ENCODE peak calls at places on chromosomes 7 and 10, in ten cellular contexts. One of them, this sample, is unnamed.

GRCh38 chr7:104908636-104909035 is 105.4 kb upstream of the KMT2E start:
- DNase-seq in EH: no peak
- DNase-seq in M059J: no peak
- DNase-seq in ELR: no peak
- DNase-seq in mesothelial cell of epicardium: no peak
- DNase-seq in ELF-1: no peak
- DNase-seq in anterior cingulate cortex: no peak
- DNase-seq in T-cell: no peak
- DNase-seq in stimulated activated CD4-positive, alpha-beta T cell treated with anti-CD3 and anti-CD28 coated beads, TNF-alpha, amount 100 ng/mL, for 24 hours: no peak
- DNase-seq in activated CD8-positive, alpha-beta memory T cell treated with anti-CD3 and anti-CD28 coated beads, Interleukin-2, amount 10 ng/mL, durations not matched to agents 7 days and 5 days: no peak
- DNase-seq in this sample: no peak

GRCh38 chr10:128463991-128464755 is 337.9 kb upstream of the MKI67 start:
- DNase-seq in EH: peak
- DNase-seq in M059J: peak
- DNase-seq in ELR: peak
- DNase-seq in mesothelial cell of epicardium: peak
- DNase-seq in ELF-1: no peak
- DNase-seq in anterior cingulate cortex: no peak
- DNase-seq in T-cell: no peak
- DNase-seq in stimulated activated CD4-positive, alpha-beta T cell treated with anti-CD3 and anti-CD28 coated beads, TNF-alpha, amount 100 ng/mL, for 24 hours: no peak
- DNase-seq in activated CD8-positive, alpha-beta memory T cell treated with anti-CD3 and anti-CD28 coated beads, Interleukin-2, amount 10 ng/mL, durations not matched to agents 7 days and 5 days: peak
- DNase-seq in this sample: peak

GRCh38 chr10:95793401-95794045 is 37.6 kb downstream of the ENTPD1 start:
- DNase-seq in EH: no peak
- DNase-seq in M059J: no peak
- DNase-seq in ELR: no peak
- DNase-seq in mesothelial cell of epicardium: no peak
- DNase-seq in ELF-1: no peak
- DNase-seq in anterior cingulate cortex: no peak
- DNase-seq in T-cell: no peak
- DNase-seq in stimulated activated CD4-positive, alpha-beta T cell treated with anti-CD3 and anti-CD28 coated beads, TNF-alpha, amount 100 ng/mL, for 24 hours: no peak
- DNase-seq in activated CD8-positive, alpha-beta memory T cell treated with anti-CD3 and anti-CD28 coated beads, Interleukin-2, amount 10 ng/mL, durations not matched to agents 7 days and 5 days: peak
- DNase-seq in this sample: no peak

GRCh38 chr7:93179173-93179572 is 31.0 kb upstream of the SAMD9L start:
- DNase-seq in EH: no peak
- DNase-seq in M059J: no peak
- DNase-seq in ELR: no peak
- DNase-seq in mesothelial cell of epicardium: no peak
- DNase-seq in ELF-1: no peak
- DNase-seq in anterior cingulate cortex: no peak
- DNase-seq in T-cell: no peak
- DNase-seq in stimulated activated CD4-positive, alpha-beta T cell treated with anti-CD3 and anti-CD28 coated beads, TNF-alpha, amount 100 ng/mL, for 24 hours: no peak
- DNase-seq in activated CD8-positive, alpha-beta memory T cell treated with anti-CD3 and anti-CD28 coated beads, Interleukin-2, amount 10 ng/mL, durations not matched to agents 7 days and 5 days: no peak
- DNase-seq in this sample: no peak

GRCh38 chr7:75688200-75689136 is 50.3 kb downstream of the HIP1 start:
- DNase-seq in EH: no peak
- DNase-seq in M059J: no peak
- DNase-seq in ELR: no peak
- DNase-seq in mesothelial cell of epicardium: no peak
- DNase-seq in ELF-1: no peak
- DNase-seq in anterior cingulate cortex: peak
- DNase-seq in T-cell: no peak
- DNase-seq in stimulated activated CD4-positive, alpha-beta T cell treated with anti-CD3 and anti-CD28 coated beads, TNF-alpha, amount 100 ng/mL, for 24 hours: no peak
- DNase-seq in activated CD8-positive, alpha-beta memory T cell treated with anti-CD3 and anti-CD28 coated beads, Interleukin-2, amount 10 ng/mL, durations not matched to agents 7 days and 5 days: no peak
- DNase-seq in this sample: no peak

GRCh38 chr10:131872837-131873375 is 27.9 kb upstream of the PPP2R2D start:
- DNase-seq in EH: no peak
- DNase-seq in M059J: no peak
- DNase-seq in ELR: no peak
- DNase-seq in mesothelial cell of epicardium: no peak
- DNase-seq in ELF-1: peak
- DNase-seq in anterior cingulate cortex: no peak
- DNase-seq in T-cell: no peak
- DNase-seq in stimulated activated CD4-positive, alpha-beta T cell treated with anti-CD3 and anti-CD28 coated beads, TNF-alpha, amount 100 ng/mL, for 24 hours: no peak
- DNase-seq in activated CD8-positive, alpha-beta memory T cell treated with anti-CD3 and anti-CD28 coated beads, Interleukin-2, amount 10 ng/mL, durations not matched to agents 7 days and 5 days: no peak
- DNase-seq in this sample: no peak

GRCh38 chr10:67076175-67076574 is 150.3 kb downstream of the LRRTM3 start:
- DNase-seq in EH: no peak
- DNase-seq in M059J: no peak
- DNase-seq in ELR: no peak
- DNase-seq in mesothelial cell of epicardium: no peak
- DNase-seq in ELF-1: no peak
- DNase-seq in anterior cingulate cortex: no peak
- DNase-seq in T-cell: no peak
- DNase-seq in stimulated activated CD4-positive, alpha-beta T cell treated with anti-CD3 and anti-CD28 coated beads, TNF-alpha, amount 100 ng/mL, for 24 hours: no peak
- DNase-seq in activated CD8-positive, alpha-beta memory T cell treated with anti-CD3 and anti-CD28 coated beads, Interleukin-2, amount 10 ng/mL, durations not matched to agents 7 days and 5 days: no peak
- DNase-seq in this sample: no peak

GRCh38 chr10:66187096-66187733 is 738.6 kb upstream of the LRRTM3 start:
- DNase-seq in EH: no peak
- DNase-seq in M059J: no peak
- DNase-seq in ELR: no peak
- DNase-seq in mesothelial cell of epicardium: no peak
- DNase-seq in ELF-1: no peak
- DNase-seq in anterior cingulate cortex: no peak
- DNase-seq in T-cell: no peak
- DNase-seq in stimulated activated CD4-positive, alpha-beta T cell treated with anti-CD3 and anti-CD28 coated beads, TNF-alpha, amount 100 ng/mL, for 24 hours: no peak
- DNase-seq in activated CD8-positive, alpha-beta memory T cell treated with anti-CD3 and anti-CD28 coated beads, Interleukin-2, amount 10 ng/mL, durations not matched to agents 7 days and 5 days: no peak
- DNase-seq in this sample: no peak

GRCh38 chr10:128036746-128037542 is 89.3 kb downstream of the MKI67 start:
- DNase-seq in EH: no peak
- DNase-seq in M059J: peak
- DNase-seq in ELR: peak
- DNase-seq in mesothelial cell of epicardium: no peak
- DNase-seq in ELF-1: no peak
- DNase-seq in anterior cingulate cortex: no peak
- DNase-seq in T-cell: no peak
- DNase-seq in stimulated activated CD4-positive, alpha-beta T cell treated with anti-CD3 and anti-CD28 coated beads, TNF-alpha, amount 100 ng/mL, for 24 hours: no peak
- DNase-seq in activated CD8-positive, alpha-beta memory T cell treated with anti-CD3 and anti-CD28 coated beads, Interleukin-2, amount 10 ng/mL, durations not matched to agents 7 days and 5 days: no peak
- DNase-seq in this sample: no peak

This sample was measured in neural progenitor cell.